ENCODE peak calls at places on chromosome 16, in six cellular contexts. F, T, M, Q, X and E are unnamed samples.

GRCh38 chr16:47366228-47366627 is 94.6 kb downstream of the ITFG1 start:
- DNase-seq in T (no peak), Q (no peak), X (no peak), F (no peak), M (no peak), E (no peak)

GRCh38 chr16:19164285-19164684 is 3.8 kb upstream of the SYT17 start:
- DNase-seq in X (no peak), Q (no peak), T (no peak), M (no peak), F (no peak), E (no peak)

GRCh38 chr16:25996052-25996451 is 304.3 kb downstream of the HS3ST4 start:
- DNase-seq in F (no peak), T (no peak), M (no peak), X (no peak), Q (no peak), E (no peak)

GRCh38 chr16:78461496-78461938 is 362.1 kb downstream of the WWOX start:
- DNase-seq in Q (no peak), F (peak; percentile 2), T (no peak), M (no peak), X (no peak), E (no peak)

GRCh38 chr16:35409503-35409902 is 1950.1 kb downstream of the TP53TG3F start:
- DNase-seq in F (no peak), T (no peak), X (no peak), Q (no peak), M (no peak), E (no peak)

GRCh38 chr16:72066747-72067146 is 3.7 kb downstream of the HPR start:
- DNase-seq in Q (peak; percentile 50), X (no peak), F (peak; percentile 6), T (peak; percentile 48), M (no peak), E (no peak)

GRCh38 chr16:67364610-67365256 is 28.6 kb downstream of the TPPP3 start:
- DNase-seq in X (no peak), T (no peak), M (no peak), F (no peak), Q (no peak), E (no peak)

GRCh38 chr16:72995151-72995881 is 52.6 kb downstream of the ZFHX3 start:
- DNase-seq in T (peak; percentile 56), Q (no peak), X (peak; percentile 68), M (peak; percentile 73), F (no peak), E (no peak)

GRCh38 chr16:66369055-66369592 is 2.6 kb downstream of the CDH5 start:
- DNase-seq in X (no peak), Q (no peak), T (no peak), F (no peak), M (no peak), E (no peak)

GRCh38 chr16:86334062-86334461 is 176.3 kb upstream of the FOXF1 start:
- DNase-seq in Q (no peak), X (peak; percentile 28), T (no peak), M (no peak), F (no peak), E (no peak)

GRCh38 chr16:1974157-1975070 is 2.6 kb downstream of the TBL3 start:
- DNase-seq in X (no peak), T (no peak), Q (no peak), M (no peak), F (no peak), E (no peak)

GRCh38 chr16:72815348-72816318 is 232.3 kb downstream of the ZFHX3 start:
- DNase-seq in F (no peak), M (no peak), X (no peak), Q (peak; percentile 58), T (no peak), E (no peak)

GRCh38 chr16:67326472-67327309 is at the start of the genes KCTD19 and LRRC36:
- DNase-seq in T (peak; percentile 93), M (peak; percentile 98), Q (peak; percentile 87), X (peak; percentile 97), F (no peak), E (peak; percentile 94)

GRCh38 chr16:54576776-54577175 is 290.2 kb upstream of the IRX3 start:
- DNase-seq in F (no peak), Q (no peak), M (no peak), X (no peak), T (no peak), E (no peak)

GRCh38 chr16:51637744-51638100 is 486.7 kb upstream of the SALL1 start:
- DNase-seq in F (no peak), M (no peak), X (no peak), T (no peak), Q (no peak), E (no peak)

GRCh38 chr16:51636913-51637743 is 486.1 kb upstream of the SALL1 start:
- DNase-seq in Q (no peak), M (peak; percentile 33), T (no peak), X (peak; percentile 90), F (no peak), E (no peak)

GRCh38 chr16:51641191-51641765 is 490.2 kb upstream of the SALL1 start:
- DNase-seq in Q (no peak), X (no peak), M (no peak), T (no peak), F (no peak), E (no peak)

GRCh38 chr16:51638338-51639135 is 487.5 kb upstream of the SALL1 start:
- DNase-seq in F (no peak), T (no peak), X (no peak), Q (no peak), M (no peak), E (no peak)

DNA sequence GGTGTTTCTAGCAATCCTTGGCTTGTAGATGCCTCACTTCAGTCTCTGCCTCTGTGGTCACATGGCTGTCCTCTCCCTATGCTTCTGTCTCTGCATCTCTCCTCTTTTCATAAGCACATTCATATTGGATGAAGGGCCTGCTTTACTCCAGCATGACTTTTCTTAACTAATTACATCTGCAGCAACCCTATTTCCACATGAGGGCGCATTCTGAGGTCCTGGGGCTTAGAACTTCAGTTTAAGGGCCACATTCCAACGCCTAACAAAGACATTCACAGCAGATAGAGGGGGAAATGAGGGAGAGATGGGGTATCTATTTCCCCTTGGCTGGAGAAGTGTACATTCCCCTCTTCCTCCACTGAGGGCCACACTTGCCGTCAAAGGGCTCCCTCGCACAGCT is 489.1 kb upstream of the SALL1 start:
- DNase-seq in T (no peak), Q (no peak), M (no peak), F (no peak), X (no peak), E (no peak)
- TF ChIP-seq CTCF in T (no peak), Q (no peak), M (no peak), F (no peak), X (peak; percentile 36), E (no peak)

DNA sequence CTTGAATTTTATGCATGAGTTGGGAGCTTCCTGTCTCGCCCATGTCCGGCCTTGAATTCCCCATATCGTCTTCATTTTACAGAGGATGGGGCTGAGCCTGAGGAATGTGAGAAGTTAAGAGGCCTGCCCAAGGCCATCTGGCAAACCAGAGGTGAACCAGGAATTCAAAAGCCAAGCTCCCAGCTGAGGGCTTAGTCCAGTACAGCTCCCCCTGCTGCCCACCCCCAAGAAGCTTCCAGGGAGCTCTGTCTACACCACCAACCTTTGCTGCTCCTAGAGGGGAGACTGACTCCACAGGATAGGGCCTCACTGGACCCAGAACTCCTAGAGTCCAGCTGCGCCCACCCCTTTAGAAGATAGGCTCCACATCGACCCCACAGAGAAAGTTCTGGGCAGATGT is 20.7 kb upstream of the C16orf78 start:
- DNase-seq in F (no peak), T (no peak), Q (no peak), X (peak; percentile 81), M (peak; percentile 68), E (no peak)
- TF ChIP-seq CTCF in F (peak; percentile 29), T (no peak), Q (peak; percentile 33), X (peak; percentile 73), M (peak; percentile 50), E (peak; percentile 55)

GRCh38 chr16:659618-660017 is 8.3 kb upstream of the RHOT2 start:
- DNase-seq in F (no peak), T (no peak), Q (no peak), X (no peak), M (no peak), E (no peak)

GRCh38 chr16:660132-660458 is 7.8 kb upstream of the RHOT2 start:
- DNase-seq in X (no peak), Q (no peak), M (no peak), F (no peak), T (no peak), E (no peak)

GRCh38 chr16:657487-657886 is 8.3 kb downstream of the WDR90 start:
- DNase-seq in F (no peak), T (no peak), X (no peak), M (no peak), Q (no peak), E (no peak)

GRCh38 chr16:660459-661183 is 7.3 kb upstream of the RHOT2 start:
- DNase-seq in F (peak; percentile 63), X (peak; percentile 95), Q (peak; percentile 98), M (peak; percentile 93), T (peak; percentile 70), E (peak; percentile 51)

DNA sequence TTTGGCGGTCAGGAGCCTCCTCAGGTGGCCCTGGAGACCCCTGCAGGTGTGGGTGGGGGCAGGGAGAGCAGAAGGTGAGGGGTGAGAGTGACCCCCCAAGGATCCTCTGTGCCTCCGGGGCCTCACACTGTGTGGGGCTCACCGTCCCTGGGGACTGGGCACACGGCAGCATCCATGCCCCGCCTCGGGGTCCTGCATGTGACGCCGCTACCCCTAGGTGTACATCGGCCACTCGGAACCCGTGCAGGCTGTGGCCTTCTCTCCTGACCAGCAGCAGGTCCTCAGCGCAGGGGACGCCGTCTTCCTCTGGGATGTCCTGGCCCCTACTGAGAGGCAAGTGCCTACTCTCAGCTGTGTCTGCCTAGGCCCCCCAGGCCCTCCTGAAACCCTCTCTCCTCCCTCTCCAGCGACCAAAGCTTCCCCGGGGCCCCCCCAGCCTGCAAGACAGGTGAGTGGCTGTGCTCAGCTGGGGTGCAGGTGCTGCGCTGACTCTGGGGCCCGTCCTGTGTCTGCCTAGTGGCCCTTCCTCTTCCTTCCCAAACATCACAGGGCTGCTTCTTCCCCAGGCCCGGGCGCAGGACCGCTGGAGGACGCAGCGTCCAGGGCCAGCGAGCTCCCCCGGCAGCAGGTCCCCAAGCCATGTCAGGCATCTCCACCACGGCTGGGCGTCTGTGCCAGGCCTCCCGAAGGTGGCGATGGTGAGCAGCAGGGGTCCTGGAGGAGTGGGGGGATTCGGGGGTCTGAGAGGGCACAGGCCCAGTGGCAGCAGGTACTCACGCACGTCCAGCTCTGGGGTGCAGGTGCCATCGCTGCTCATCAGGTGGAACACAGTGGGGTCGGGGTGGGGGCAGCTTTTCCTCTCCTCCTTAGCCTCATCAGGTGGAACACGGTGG is 9.0 kb upstream of the RHOT2 start:
- DNase-seq in F (no peak), T (no peak), X (no peak), M (no peak), Q (no peak), E (no peak)
- TF ChIP-seq CTCF in F (peak; percentile 37), T (no peak), X (no peak), M (no peak), Q (peak; percentile 7), E (no peak)

GRCh38 chr16:17434006-17434405 is 36.8 kb downstream of the XYLT1 start:
- DNase-seq in F (no peak), T (no peak), X (no peak), M (no peak), Q (no peak), E (no peak)

GRCh38 chr16:17433577-17433960 is 37.2 kb downstream of the XYLT1 start:
- DNase-seq in Q (no peak), M (no peak), X (no peak), F (no peak), T (no peak), E (no peak)

GRCh38 chr16:17431012-17431411 is 39.7 kb downstream of the XYLT1 start:
- DNase-seq in Q (no peak), F (no peak), M (no peak), T (no peak), X (no peak), E (no peak)

GRCh38 chr16:17432902-17433576 is 37.7 kb downstream of the XYLT1 start:
- DNase-seq in F (no peak), M (no peak), Q (no peak), T (no peak), X (no peak), E (no peak)

GRCh38 chr16:17431904-17432625 is 38.7 kb downstream of the XYLT1 start:
- DNase-seq in F (no peak), M (no peak), T (no peak), X (no peak), Q (no peak), E (no peak)
- TF ChIP-seq CTCF in F (no peak), M (no peak), T (no peak), X (peak; percentile 39), Q (no peak), E (peak; percentile 16)